ENCODE peak calls at places on chromosome 15, in eight cellular contexts. B is substantia nigra, T is ascending aorta, P is uterus, L is HTR-8/SVneo, A is GM20000, Q is progenitor cell of endocrine pancreas, E is fibroblast of lung. K is an unnamed sample.

GRCh38 chr15:101451886-101452285 is 37.6 kb downstream of the PCSK6 start:
- DNase-seq in E (no peak), T (no peak), B (no peak), A (no peak), L (no peak), P (no peak), Q (no peak), K (no peak)

GRCh38 chr15:40769310-40770146 is at the start of gene C15orf62:
- DNase-seq in Q (no peak), A (peak), P (peak), B (peak), L (peak), E (peak), T (no peak), K (peak)

GRCh38 chr15:52337198-52337853 is 41.7 kb upstream of the MYO5C start:
- DNase-seq in P (no peak), Q (no peak), B (no peak), L (peak), A (no peak), T (no peak), E (peak), K (no peak)

GRCh38 chr15:47812436-47813109 is 95.3 kb downstream of the SEMA6D start:
- DNase-seq in P (no peak), L (peak), E (peak), B (no peak), A (peak), Q (no peak), T (no peak), K (no peak)

GRCh38 chr15:36117394-36117793 is 462.0 kb upstream of the CDIN1 start:
- DNase-seq in Q (no peak), E (no peak), T (no peak), L (no peak), P (no peak), B (no peak), A (no peak), K (no peak)

GRCh38 chr15:78083186-78083585 is 5.7 kb upstream of the TBC1D2B start:
- DNase-seq in P (no peak), A (no peak), Q (no peak), T (no peak), B (no peak), L (no peak), E (no peak), K (no peak)

GRCh38 chr15:63504247-63504978 is at the start of gene USP3:
- DNase-seq in B (peak), Q (peak), P (peak), L (peak), T (peak), E (peak), A (peak), K (peak)

GRCh38 chr15:99433757-99434211 is 132.0 kb upstream of the MEF2A start:
- DNase-seq in B (no peak), E (no peak), L (no peak), A (no peak), P (no peak), T (no peak), Q (no peak), K (no peak)

GRCh38 chr15:57570994-57571393 is 20.7 kb upstream of the MYZAP start:
- DNase-seq in L (peak), B (no peak), Q (no peak), P (no peak), T (no peak), E (peak), A (no peak), K (no peak)

GRCh38 chr15:29270169-29270955 is 740 bp upstream of the NSMCE3 start:
- DNase-seq in E (peak), A (peak), L (no peak), B (no peak), T (no peak), P (no peak), Q (no peak), K (no peak)

GRCh38 chr15:84846269-84846668 is 29.1 kb downstream of the ALPK3 start:
- DNase-seq in P (no peak), B (no peak), Q (no peak), A (no peak), L (no peak), T (no peak), E (no peak), K (no peak)

K was measured in lower leg skin.